ENCODE peak calls at places on chromosome 12, in six cellular contexts. T, X, A, Q, P and S are unnamed samples.
A peak's percentile ranks its signal among the peaks of the same experiment; 100 is the strongest.

GRCh38 chr12:46468813-46469212 is 96.2 kb upstream of the SLC38A2 start:
- DNase-seq in T (no peak), X (no peak), A (no peak), Q (no peak), P (no peak), S (no peak)

GRCh38 chr12:1908758-1909157 is 9.7 kb downstream of the CACNA2D4 start:
- DNase-seq in T (no peak), X (no peak), A (no peak), Q (no peak), P (no peak), S (peak; percentile 37)

GRCh38 chr12:93773122-93773871 is 96.1 kb downstream of the CRADD start:
- DNase-seq in T (peak; percentile 34), X (no peak), A (no peak), Q (no peak), P (no peak), S (no peak)

GRCh38 chr12:3651585-3652424 is 101.1 kb downstream of the CRACR2A start:
- DNase-seq in T (no peak), X (no peak), A (no peak), Q (no peak), P (peak; percentile 39), S (no peak)

GRCh38 chr12:53005215-53005985 is 856 bp upstream of the EIF4B start:
- DNase-seq in T (no peak), X (no peak), A (no peak), Q (peak; percentile 74), P (peak; percentile 30), S (no peak)

GRCh38 chr12:3236345-3237153 is 159.4 kb downstream of the TSPAN9 start:
- DNase-seq in T (peak; percentile 72), X (no peak), A (peak; percentile 29), Q (no peak), P (peak; percentile 51), S (peak; percentile 89)

GRCh38 chr12:72925716-72926115 is 653.5 kb downstream of the TRHDE start:
- DNase-seq in T (no peak), X (no peak), A (no peak), Q (no peak), P (no peak), S (no peak)

GRCh38 chr12:4137015-4137414 is 136.5 kb upstream of the CCND2 start:
- DNase-seq in T (no peak), X (no peak), A (no peak), Q (no peak), P (no peak), S (no peak)

GRCh38 chr12:27644446-27644845 is 51.8 kb upstream of the REP15 start:
- DNase-seq in T (peak; percentile 60), X (no peak), A (no peak), Q (no peak), P (no peak), S (no peak)

GRCh38 chr12:66693901-66694513 is 15.1 kb upstream of the GRIP1 start:
- DNase-seq in T (peak; percentile 69), X (peak; percentile 30), A (peak; percentile 44), Q (no peak), P (peak; percentile 15), S (no peak)

GRCh38 chr12:85369365-85370154 is 89.5 kb downstream of the ALX1 start:
- DNase-seq in T (no peak), X (no peak), A (no peak), Q (no peak), P (no peak), S (no peak)

GRCh38 chr12:50103767-50104321 is at the start of gene GPD1:
- DNase-seq in T (peak; percentile 28), X (peak; percentile 77), A (no peak), Q (no peak), P (peak; percentile 74), S (peak; percentile 89)

GRCh38 chr12:34384693-34385092 is 362.4 kb downstream of the ALG10 start:
- DNase-seq in T (no peak), X (no peak), A (no peak), Q (no peak), P (no peak), S (no peak)

GRCh38 chr12:63150255-63151060 is 543 bp downstream of the AVPR1A start:
- DNase-seq in T (no peak), X (no peak), A (no peak), Q (no peak), P (peak; percentile 17), S (peak; percentile 78)

GRCh38 chr12:107917912-107918800 is 143.7 kb downstream of the ASCL4 start:
- DNase-seq in T (peak; percentile 5), X (no peak), A (no peak), Q (no peak), P (peak; percentile 69), S (peak; percentile 77)

GRCh38 chr12:74646831-74647230 is 109.2 kb downstream of the ATXN7L3B start:
- DNase-seq in T (no peak), X (no peak), A (no peak), Q (no peak), P (no peak), S (no peak)

GRCh38 chr12:81245918-81246611 is 168.2 kb downstream of the ACSS3 start:
- DNase-seq in T (no peak), X (peak; percentile 25), A (no peak), Q (no peak), P (no peak), S (no peak)

GRCh38 chr12:109139791-109140190 is 23.4 kb downstream of the ACACB start:
- DNase-seq in T (no peak), X (no peak), A (no peak), Q (peak; percentile 38), P (no peak), S (no peak)

GRCh38 chr12:65205886-65206285 is 36.5 kb downstream of the LEMD3 start:
- DNase-seq in T (no peak), X (no peak), A (no peak), Q (no peak), P (no peak), S (no peak)

GRCh38 chr12:64680235-64680634 is 69.9 kb downstream of the RASSF3 start:
- DNase-seq in T (no peak), X (no peak), A (no peak), Q (no peak), P (no peak), S (no peak)

DNA sequence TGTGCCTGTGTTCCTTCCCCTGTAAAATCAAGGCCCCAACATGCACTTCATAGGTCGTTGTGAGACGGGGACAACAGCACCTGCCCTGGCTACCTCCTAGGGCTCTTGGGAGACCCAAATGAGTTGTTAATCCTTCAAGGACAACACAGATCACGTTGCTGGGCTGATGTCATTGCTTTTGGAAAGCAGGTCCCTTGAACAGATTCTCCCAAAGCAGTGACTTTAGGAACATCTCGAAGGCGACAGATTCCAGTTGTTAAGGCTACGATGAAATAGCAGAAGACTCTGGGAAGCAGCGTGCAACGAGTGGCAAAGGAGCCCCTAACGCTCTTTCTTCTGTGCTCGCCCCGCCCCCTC is 26.2 kb upstream of the MAP1LC3B2 start:
- DNase-seq in T (no peak), X (no peak), A (no peak), Q (no peak), P (no peak), S (no peak)
- H3K4me3 ChIP-seq in T (peak overlapping the region; percentile 62), X (peak overlapping the region; percentile 45), A (peak overlapping the region; percentile 52), Q (peak overlapping the region; percentile 53), P (peak overlapping the region; percentile 71), S (peak overlapping the region; percentile 36)

GRCh38 chr12:122063691-122064033 is 14.9 kb upstream of the MLXIP start:
- DNase-seq in T (no peak), X (no peak), A (no peak), Q (no peak), P (peak; percentile 38), S (no peak)

GRCh38 chr12:122064780-122065588 is 13.6 kb upstream of the MLXIP start:
- DNase-seq in T (peak; percentile 86), X (no peak), A (peak; percentile 91), Q (no peak), P (peak; percentile 55), S (peak; percentile 66)

GRCh38 chr12:122061253-122061652 is 17.3 kb upstream of the MLXIP start:
- DNase-seq in T (no peak), X (no peak), A (no peak), Q (no peak), P (no peak), S (peak; percentile 17)

GRCh38 chr12:122064034-122064777 is 14.3 kb upstream of the MLXIP start:
- DNase-seq in T (peak; percentile 90), X (peak; percentile 35), A (peak; percentile 93), Q (peak; percentile 88), P (peak; percentile 92), S (peak; percentile 97)

DNA sequence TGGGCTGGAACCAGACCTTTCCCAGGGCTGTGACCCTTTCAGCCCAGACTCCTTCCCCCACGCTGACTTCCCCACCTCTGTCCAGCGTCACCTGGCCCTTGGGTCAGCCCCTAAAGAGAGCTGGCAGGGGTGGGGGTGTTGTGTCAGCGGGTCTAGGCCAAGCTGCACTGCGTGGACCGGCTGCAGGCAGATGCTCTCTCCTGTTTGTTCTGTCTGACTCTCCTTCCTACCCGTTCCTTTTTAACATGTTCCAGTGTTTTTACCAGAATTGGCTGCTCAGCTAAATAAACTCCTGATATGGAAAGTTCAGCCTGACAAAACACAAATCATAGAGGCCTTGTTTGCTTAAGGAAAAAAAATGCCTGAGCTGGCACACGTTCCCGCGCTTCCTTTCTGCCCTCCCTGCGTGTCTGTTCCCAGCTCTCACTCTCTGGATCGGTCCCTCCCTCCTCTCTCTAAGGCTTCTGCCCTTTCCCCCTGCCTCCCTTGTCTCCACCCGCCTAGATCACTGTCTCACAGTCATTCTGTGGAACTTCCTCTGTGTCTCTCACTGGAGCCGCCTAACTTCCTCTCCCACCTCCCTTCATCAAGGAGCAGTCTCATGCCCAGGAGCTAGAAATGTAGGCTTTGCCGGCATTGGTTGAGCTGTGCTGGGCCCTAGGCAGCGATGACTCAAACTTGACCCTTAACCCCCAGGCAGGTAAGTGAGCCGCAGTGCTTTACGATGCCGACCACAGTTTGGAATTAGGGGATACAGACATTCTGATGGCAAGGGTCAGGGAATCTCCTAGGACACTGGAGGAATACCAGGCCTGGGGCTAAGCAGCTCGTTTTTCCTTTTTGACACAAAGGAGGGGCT is 15.5 kb upstream of the MLXIP start:
- DNase-seq in T (peak; percentile 66), X (peak; percentile 82), A (no peak), Q (no peak), P (peak; percentile 51), S (peak; percentile 62)
- H3K4me3 ChIP-seq in T (no peak overlapping the region), X (no peak overlapping the region), A (peak overlapping the region; percentile 4), Q (no peak overlapping the region), P (no peak overlapping the region), S (no peak overlapping the region)

GRCh38 chr12:116436561-116437249 is 122.5 kb upstream of the MAP1LC3B2 start:
- DNase-seq in T (no peak), X (no peak), A (no peak), Q (no peak), P (no peak), S (no peak)
- H3K4me3 ChIP-seq in T (no peak overlapping the region), X (no peak overlapping the region), A (no peak overlapping the region), Q (no peak overlapping the region), P (no peak overlapping the region), S (no peak overlapping the region)

GRCh38 chr12:12559699-12560296 is 2.9 kb downstream of the DUSP16 start:
- DNase-seq in T (no peak), X (no peak), A (no peak), Q (no peak), P (no peak), S (no peak)
- H3K4me3 ChIP-seq in T (no peak overlapping the region), X (peak overlapping the region; percentile 73), A (no peak overlapping the region), Q (peak overlapping the region; percentile 77), P (peak overlapping the region; percentile 75), S (no peak overlapping the region)